ENCODE peak calls at places on chromosomes 5 and 9, in four cellular contexts. One of them, this sample, is unnamed.
A peak's percentile ranks its signal among the peaks of the same experiment; 100 is the strongest.

GRCh38 chr5:18114161-18114802 is 480.0 kb downstream of the TAF11L14 start:
- DNase-seq in NCI-H1436: no peak
- DNase-seq in EL: no peak
- DNase-seq in amniotic stem cell: no peak
- DNase-seq in this sample: no peak

GRCh38 chr9:110016340-110016739 is 191.6 kb downstream of the C9orf152 start:
- DNase-seq in NCI-H1436: no peak
- DNase-seq in EL: peak; percentile 84
- DNase-seq in amniotic stem cell: peak; percentile 48
- DNase-seq in this sample: no peak

GRCh38 chr9:121194730-121195129 is 6.9 kb downstream of the RAB14 start:
- DNase-seq in NCI-H1436: no peak
- DNase-seq in EL: no peak
- DNase-seq in amniotic stem cell: no peak
- DNase-seq in this sample: no peak

GRCh38 chr5:1472964-1473628 is 27.9 kb upstream of the SLC6A3 start:
- DNase-seq in NCI-H1436: no peak
- DNase-seq in EL: no peak
- DNase-seq in amniotic stem cell: no peak
- DNase-seq in this sample: no peak

GRCh38 chr5:126531543-126532120 is 63.4 kb downstream of the ALDH7A1 start:
- DNase-seq in NCI-H1436: no peak
- DNase-seq in EL: no peak
- DNase-seq in amniotic stem cell: no peak
- DNase-seq in this sample: no peak

GRCh38 chr5:468401-468800 is 25.4 kb downstream of the EXOC3 start:
- DNase-seq in NCI-H1436: no peak
- DNase-seq in EL: no peak
- DNase-seq in amniotic stem cell: no peak
- DNase-seq in this sample: no peak

GRCh38 chr9:134066546-134066922 is 1.3 kb downstream of the BRD3 start:
- DNase-seq in NCI-H1436: no peak
- DNase-seq in EL: peak; percentile 26
- DNase-seq in amniotic stem cell: no peak
- DNase-seq in this sample: no peak

GRCh38 chr9:98781588-98782383 is 14.6 kb downstream of the ANKS6 start:
- DNase-seq in NCI-H1436: no peak
- DNase-seq in EL: no peak
- DNase-seq in amniotic stem cell: no peak
- DNase-seq in this sample: no peak

GRCh38 chr9:69421908-69422801 is 97.1 kb downstream of the ENTREP1 start:
- DNase-seq in NCI-H1436: peak; percentile 56
- DNase-seq in EL: peak; percentile 64
- DNase-seq in amniotic stem cell: peak; percentile 28
- DNase-seq in this sample: no peak

GRCh38 chr9:136927343-136928261 is 16.9 kb downstream of the FBXW5 start:
- DNase-seq in NCI-H1436: no peak
- DNase-seq in EL: no peak
- DNase-seq in amniotic stem cell: no peak
- DNase-seq in this sample: no peak

GRCh38 chr5:129361441-129362025 is 98.6 kb upstream of the ADAMTS19 start:
- DNase-seq in NCI-H1436: no peak
- DNase-seq in EL: peak; percentile 8
- DNase-seq in amniotic stem cell: peak; percentile 14
- DNase-seq in this sample: no peak

GRCh38 chr5:140113699-140114263 is at the start of gene PURA:
- DNase-seq in NCI-H1436: peak; percentile 92
- DNase-seq in EL: peak; percentile 96
- DNase-seq in amniotic stem cell: peak; percentile 90
- DNase-seq in this sample: peak; percentile 97

GRCh38 chr5:119501671-119502179 is 49.4 kb downstream of the HSD17B4 start:
- DNase-seq in NCI-H1436: no peak
- DNase-seq in EL: no peak
- DNase-seq in amniotic stem cell: no peak
- DNase-seq in this sample: no peak

GRCh38 chr5:53322257-53322656 is 158.2 kb upstream of the FST start:
- DNase-seq in NCI-H1436: no peak
- DNase-seq in EL: no peak
- DNase-seq in amniotic stem cell: no peak
- DNase-seq in this sample: no peak

GRCh38 chr5:104305602-104306001 is 743.0 kb upstream of the NUDT12 start:
- DNase-seq in NCI-H1436: no peak
- DNase-seq in EL: no peak
- DNase-seq in amniotic stem cell: no peak
- DNase-seq in this sample: no peak

GRCh38 chr9:9499546-9499945 is 1113.3 kb downstream of the PTPRD start:
- DNase-seq in NCI-H1436: no peak
- DNase-seq in EL: no peak
- DNase-seq in amniotic stem cell: no peak
- DNase-seq in this sample: no peak

GRCh38 chr9:112754578-112754977 is 4.0 kb downstream of the SNX30 start:
- DNase-seq in NCI-H1436: no peak
- DNase-seq in EL: peak; percentile 87
- DNase-seq in amniotic stem cell: no peak
- DNase-seq in this sample: no peak

GRCh38 chr5:58015175-58015574 is 444.7 kb downstream of the PLK2 start:
- DNase-seq in NCI-H1436: no peak
- DNase-seq in EL: no peak
- DNase-seq in amniotic stem cell: no peak
- DNase-seq in this sample: no peak

GRCh38 chr9:36868591-36869282 is 165.3 kb downstream of the PAX5 start:
- DNase-seq in NCI-H1436: no peak
- DNase-seq in EL: no peak
- DNase-seq in amniotic stem cell: no peak
- DNase-seq in this sample: no peak

GRCh38 chr9:33162721-33163311 is 4.3 kb downstream of the B4GALT1 start:
- DNase-seq in NCI-H1436: no peak
- DNase-seq in EL: peak; percentile 68
- DNase-seq in amniotic stem cell: no peak
- DNase-seq in this sample: no peak

GRCh38 chr5:169350016-169350415 is 49.1 kb upstream of the SLIT3 start:
- DNase-seq in NCI-H1436: no peak
- DNase-seq in EL: peak; percentile 90
- DNase-seq in amniotic stem cell: peak; percentile 59
- DNase-seq in this sample: no peak

GRCh38 chr5:168991991-168992390 is 308.9 kb downstream of the SLIT3 start:
- DNase-seq in NCI-H1436: no peak
- DNase-seq in EL: no peak
- DNase-seq in amniotic stem cell: no peak
- DNase-seq in this sample: no peak

GRCh38 chr9:99307846-99308245 is 85.8 kb downstream of the SEC61B start:
- DNase-seq in NCI-H1436: no peak
- DNase-seq in EL: no peak
- DNase-seq in amniotic stem cell: no peak
- DNase-seq in this sample: no peak

GRCh38 chr9:38146844-38147243 is 77.8 kb upstream of the SHB start:
- DNase-seq in NCI-H1436: no peak
- DNase-seq in EL: no peak
- DNase-seq in amniotic stem cell: no peak
- DNase-seq in this sample: no peak

GRCh38 chr5:41921874-41922273 is 3.2 kb upstream of the FBXO4 start:
- DNase-seq in NCI-H1436: no peak
- DNase-seq in EL: peak; percentile 29
- DNase-seq in amniotic stem cell: peak; percentile 0
- DNase-seq in this sample: no peak

GRCh38 chr9:118563677-118564076 is 805.6 kb downstream of the BRINP1 start:
- DNase-seq in NCI-H1436: no peak
- DNase-seq in EL: peak; percentile 38
- DNase-seq in amniotic stem cell: no peak
- DNase-seq in this sample: no peak

GRCh38 chr9:132670816-132671371 is 630 bp downstream of the GTF3C4 start:
- DNase-seq in NCI-H1436: peak; percentile 21
- DNase-seq in EL: peak; percentile 56
- DNase-seq in amniotic stem cell: no peak
- DNase-seq in this sample: no peak

GRCh38 chr5:72552041-72552557 is 44.9 kb upstream of the ZNF366 start:
- DNase-seq in NCI-H1436: no peak
- DNase-seq in EL: peak; percentile 70
- DNase-seq in amniotic stem cell: peak; percentile 49
- DNase-seq in this sample: no peak

GRCh38 chr5:53378590-53379247 is 101.7 kb upstream of the FST start:
- DNase-seq in NCI-H1436: no peak
- DNase-seq in EL: peak; percentile 69
- DNase-seq in amniotic stem cell: no peak
- DNase-seq in this sample: no peak

GRCh38 chr5:96736937-96737336 is 70.8 kb downstream of the ERAP1 start:
- DNase-seq in NCI-H1436: no peak
- DNase-seq in EL: no peak
- DNase-seq in amniotic stem cell: no peak
- DNase-seq in this sample: no peak

GRCh38 chr5:169944922-169945675 is 35.2 kb downstream of the INSYN2B start:
- DNase-seq in NCI-H1436: no peak
- DNase-seq in EL: no peak
- DNase-seq in amniotic stem cell: no peak
- DNase-seq in this sample: no peak